ENCODE peak calls at places on chromosomes 12 and 14, in four cellular contexts. One of them, this sample, is unnamed.

GRCh38 chr12:97471194-97471593 is 8.6 kb downstream of the RMST start:
- DNase-seq in stimulated activated CD4-positive, alpha-beta T cell treated with anti-CD3 and anti-CD28 coated beads, Interleukin-15, amount 100 ng/mL, for 24 hours: no peak
- DNase-seq in bronchial epithelial cell: no peak
- DNase-seq in astrocyte of the hippocampus: no peak
- DNase-seq in this sample: no peak

GRCh38 chr12:123363385-123363742 is 1.3 kb downstream of the SBNO1 start:
- DNase-seq in stimulated activated CD4-positive, alpha-beta T cell treated with anti-CD3 and anti-CD28 coated beads, Interleukin-15, amount 100 ng/mL, for 24 hours: no peak
- DNase-seq in astrocyte of the hippocampus: no peak
- DNase-seq in bronchial epithelial cell: peak; percentile 18
- DNase-seq in this sample: no peak

GRCh38 chr14:57512221-57512620 is 18.6 kb upstream of the CCDC198 start:
- DNase-seq in stimulated activated CD4-positive, alpha-beta T cell treated with anti-CD3 and anti-CD28 coated beads, Interleukin-15, amount 100 ng/mL, for 24 hours: no peak
- DNase-seq in astrocyte of the hippocampus: no peak
- DNase-seq in bronchial epithelial cell: no peak
- DNase-seq in this sample: no peak

GRCh38 chr14:75217508-75218206 is 41.2 kb upstream of the TMED10 start:
- DNase-seq in stimulated activated CD4-positive, alpha-beta T cell treated with anti-CD3 and anti-CD28 coated beads, Interleukin-15, amount 100 ng/mL, for 24 hours: no peak
- DNase-seq in bronchial epithelial cell: no peak
- DNase-seq in astrocyte of the hippocampus: no peak
- DNase-seq in this sample: no peak

GRCh38 chr12:71771069-71771468 is 16.4 kb downstream of the RAB21 start:
- DNase-seq in bronchial epithelial cell: no peak
- DNase-seq in astrocyte of the hippocampus: no peak
- DNase-seq in stimulated activated CD4-positive, alpha-beta T cell treated with anti-CD3 and anti-CD28 coated beads, Interleukin-15, amount 100 ng/mL, for 24 hours: no peak
- DNase-seq in this sample: no peak

GRCh38 chr12:321606-322326 is 59.1 kb upstream of the SLC6A13 start:
- DNase-seq in stimulated activated CD4-positive, alpha-beta T cell treated with anti-CD3 and anti-CD28 coated beads, Interleukin-15, amount 100 ng/mL, for 24 hours: no peak
- DNase-seq in astrocyte of the hippocampus: peak; percentile 16
- DNase-seq in bronchial epithelial cell: peak; percentile 35
- DNase-seq in this sample: peak; percentile 2

GRCh38 chr12:19288161-19288560 is 151.1 kb upstream of the AEBP2 start:
- DNase-seq in bronchial epithelial cell: no peak
- DNase-seq in stimulated activated CD4-positive, alpha-beta T cell treated with anti-CD3 and anti-CD28 coated beads, Interleukin-15, amount 100 ng/mL, for 24 hours: no peak
- DNase-seq in astrocyte of the hippocampus: no peak
- DNase-seq in this sample: no peak

GRCh38 chr12:7107181-7108041 is 1.6 kb downstream of the C1RL start:
- DNase-seq in bronchial epithelial cell: peak; percentile 61
- DNase-seq in astrocyte of the hippocampus: no peak
- DNase-seq in stimulated activated CD4-positive, alpha-beta T cell treated with anti-CD3 and anti-CD28 coated beads, Interleukin-15, amount 100 ng/mL, for 24 hours: no peak
- DNase-seq in this sample: no peak

GRCh38 chr12:83161451-83161850 is 474.7 kb downstream of the TMTC2 start:
- DNase-seq in bronchial epithelial cell: peak; percentile 70
- DNase-seq in astrocyte of the hippocampus: peak; percentile 75
- DNase-seq in stimulated activated CD4-positive, alpha-beta T cell treated with anti-CD3 and anti-CD28 coated beads, Interleukin-15, amount 100 ng/mL, for 24 hours: no peak
- DNase-seq in this sample: no peak

This sample was measured in COR-L47.